ENCODE peak calls at places on chromosomes 12 and 14, in eight cellular contexts. I is astrocyte of the spinal cord, R is progenitor cell of endocrine pancreas, Y is heart right ventricle, V is cardiac muscle cell, J is A549, L is BE2C, T is transverse colon. H is an unnamed sample.

GRCh38 chr12:101573743-101574142 is 21.0 kb upstream of the MYBPC1 start:
- DNase-seq in L (no peak), J (no peak), Y (no peak), I (no peak), V (no peak), R (no peak), T (no peak), H (no peak)

GRCh38 chr12:46770501-46771183 is 55.2 kb downstream of the SLC38A4 start:
- DNase-seq in R (no peak), J (no peak), V (peak), Y (no peak), I (peak), L (no peak), T (no peak), H (peak)

GRCh38 chr14:32364941-32365340 is 35.8 kb downstream of the AKAP6 start:
- DNase-seq in T (no peak), Y (no peak), R (no peak), V (no peak), J (no peak), I (no peak), L (no peak), H (peak)

GRCh38 chr14:75711796-75712211 is 50.8 kb downstream of the TTLL5 start:
- DNase-seq in V (peak), J (peak), R (peak), I (peak), Y (peak), L (no peak), T (peak), H (peak)

GRCh38 chr14:61690039-61690438 is 5.3 kb upstream of the HIF1A start:
- DNase-seq in V (no peak), J (no peak), L (no peak), T (no peak), I (no peak), Y (no peak), R (no peak), H (no peak)

GRCh38 chr12:55666508-55666907 is 29.8 kb downstream of the OR10P1 start:
- DNase-seq in L (no peak), T (no peak), J (no peak), Y (no peak), V (no peak), I (no peak), R (no peak), H (no peak)

GRCh38 chr12:104360988-104361707 is 57.6 kb downstream of the EID3 start:
- DNase-seq in T (no peak), J (peak), I (no peak), R (no peak), V (no peak), Y (no peak), L (no peak), H (no peak)

GRCh38 chr12:65532744-65533143 is 254.3 kb downstream of the MSRB3 start:
- DNase-seq in T (no peak), Y (no peak), V (no peak), L (no peak), I (peak), J (no peak), R (no peak), H (peak)

GRCh38 chr12:30774599-30774998 is 19.8 kb upstream of the CAPRIN2 start:
- DNase-seq in V (no peak), J (no peak), L (no peak), Y (no peak), R (no peak), T (no peak), I (no peak), H (no peak)

GRCh38 chr14:104182857-104183425 is 44.6 kb downstream of the KIF26A start:
- DNase-seq in T (no peak), R (no peak), L (no peak), Y (no peak), I (no peak), J (no peak), V (no peak), H (no peak)

GRCh38 chr14:63644741-63645140 is 3.1 kb upstream of the WDR89 start:
- DNase-seq in L (no peak), I (no peak), Y (no peak), J (no peak), R (no peak), V (no peak), T (no peak), H (no peak)

GRCh38 chr12:28145211-28145610 is 45.0 kb upstream of the CCDC91 start:
- DNase-seq in L (no peak), V (no peak), T (no peak), J (no peak), R (no peak), I (no peak), Y (no peak), H (no peak)

GRCh38 chr14:67359319-67359774 is 257 bp downstream of the ATP6V1D start:
- DNase-seq in J (no peak), Y (peak), T (peak), L (no peak), V (peak), R (peak), I (no peak), H (peak)

GRCh38 chr14:35578639-35579038 is 44.7 kb downstream of the INSM2 start:
- DNase-seq in I (no peak), R (no peak), J (no peak), T (no peak), Y (no peak), V (no peak), L (no peak), H (no peak)

GRCh38 chr14:24052656-24053547 is 1.1 kb downstream of the CARMIL3 start:
- DNase-seq in R (no peak), Y (no peak), V (no peak), T (no peak), L (no peak), I (no peak), J (no peak), H (no peak)

GRCh38 chr14:104112113-104112505 is 26.3 kb upstream of the KIF26A start:
- DNase-seq in J (no peak), L (no peak), Y (peak), V (no peak), T (no peak), I (no peak), R (no peak), H (no peak)

GRCh38 chr12:3988519-3989217 is 115.5 kb upstream of the PARP11 start:
- DNase-seq in V (no peak), J (no peak), I (no peak), T (no peak), R (no peak), Y (no peak), L (no peak), H (no peak)

GRCh38 chr14:54702492-54702891 is 135.6 kb downstream of the SAMD4A start:
- DNase-seq in V (no peak), Y (no peak), I (no peak), L (no peak), T (no peak), J (no peak), R (no peak), H (no peak)
- TF ChIP-seq CTCF in V (no peak), Y (no peak), I (no peak), L (no peak), T (no peak), J (no peak), R (no peak), H (no peak)

DNA sequence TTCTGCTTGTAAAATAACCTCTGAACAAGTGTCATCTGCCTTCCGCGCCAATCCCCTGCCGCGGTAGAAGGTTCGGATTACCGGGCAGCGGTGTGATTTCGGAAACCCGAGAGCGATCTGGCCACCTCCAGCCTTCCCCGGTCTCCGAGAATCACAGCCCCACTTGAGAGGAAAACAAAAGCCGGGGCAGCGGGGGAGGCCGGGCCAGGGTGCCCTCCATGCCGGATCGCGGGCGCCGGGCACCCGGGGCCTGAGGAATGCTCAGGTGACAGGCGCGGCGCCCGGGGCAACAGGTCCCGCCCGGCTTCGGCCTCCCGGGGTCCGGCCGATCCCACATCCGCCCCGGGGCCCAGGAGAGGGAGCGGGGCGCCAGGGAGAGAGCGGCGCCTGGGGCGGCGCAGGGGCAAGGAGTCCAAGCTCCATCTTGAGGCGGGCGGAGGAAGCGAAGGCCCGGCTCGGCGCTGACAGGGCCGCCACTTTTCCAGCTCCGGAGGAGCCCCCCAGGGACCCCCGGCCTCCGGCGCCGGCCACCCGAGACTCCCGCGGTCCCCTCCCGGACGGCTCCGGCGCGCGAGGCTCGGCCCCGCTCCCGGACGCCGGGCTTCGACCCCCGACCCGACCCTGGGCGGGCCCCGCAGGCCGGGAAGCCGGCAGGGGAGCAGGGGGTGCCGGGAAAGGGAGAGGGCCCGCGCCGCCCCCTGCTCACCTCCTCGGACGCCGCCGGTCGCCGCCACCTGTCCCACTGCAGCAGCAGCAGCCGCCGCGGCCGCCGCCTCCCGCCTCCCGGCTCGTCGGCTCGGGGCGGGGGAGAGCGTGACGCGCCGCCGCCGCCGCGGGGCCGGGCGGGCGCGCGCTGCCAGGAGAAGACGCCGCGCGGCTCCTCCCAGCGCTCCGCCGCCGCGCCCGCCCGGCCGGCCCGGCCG is at the start of gene CLIP1:
- DNase-seq in R (peak), T (peak), L (peak), V (peak), Y (peak), I (peak), J (peak), H (peak)
- TF ChIP-seq CTCF in R (peak), T (peak), L (peak), V (peak), Y (peak), I (peak), J (peak), H (peak)

GRCh38 chr14:65410640-65411039 is 1.9 kb upstream of the FUT8 start:
- DNase-seq in I (no peak), R (no peak), L (no peak), T (no peak), J (no peak), V (no peak), Y (no peak), H (no peak)
- TF ChIP-seq CTCF in I (no peak), R (no peak), L (no peak), T (no peak), J (no peak), V (no peak), Y (no peak), H (no peak)

DNA sequence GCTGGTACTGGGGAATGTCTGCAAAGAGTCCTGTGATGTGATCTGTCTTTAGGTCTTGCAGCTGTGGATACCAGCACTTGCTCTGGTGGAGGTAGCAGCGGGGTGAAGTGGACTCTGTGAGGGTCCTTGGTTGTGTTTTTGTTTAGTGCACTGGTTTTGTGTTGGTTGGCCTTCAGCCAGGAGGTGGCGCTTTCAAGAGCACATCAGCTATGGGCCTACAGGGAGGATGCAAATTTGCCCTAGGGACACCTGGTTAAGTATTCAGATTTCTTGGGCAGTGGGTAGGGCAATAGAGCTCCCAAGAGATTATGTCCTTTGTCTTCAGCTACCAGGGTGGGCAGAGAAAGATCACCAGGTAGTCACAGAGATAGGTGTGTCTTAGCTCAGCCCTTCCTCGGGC is 63.8 kb downstream of the PTGER2 start:
- DNase-seq in R (no peak), L (peak), Y (no peak), V (no peak), T (no peak), I (no peak), J (no peak), H (no peak)
- TF ChIP-seq CTCF in R (no peak), L (peak), Y (no peak), V (no peak), T (no peak), I (no peak), J (no peak), H (no peak)

GRCh38 chr12:106841471-106842302 is 67.2 kb downstream of the RIC8B start:
- DNase-seq in L (peak), I (peak), R (no peak), T (peak), V (peak), J (peak), Y (no peak), H (peak)
- TF ChIP-seq CTCF in L (peak), I (peak), R (peak), T (peak), V (peak), J (peak), Y (peak), H (peak)

DNA sequence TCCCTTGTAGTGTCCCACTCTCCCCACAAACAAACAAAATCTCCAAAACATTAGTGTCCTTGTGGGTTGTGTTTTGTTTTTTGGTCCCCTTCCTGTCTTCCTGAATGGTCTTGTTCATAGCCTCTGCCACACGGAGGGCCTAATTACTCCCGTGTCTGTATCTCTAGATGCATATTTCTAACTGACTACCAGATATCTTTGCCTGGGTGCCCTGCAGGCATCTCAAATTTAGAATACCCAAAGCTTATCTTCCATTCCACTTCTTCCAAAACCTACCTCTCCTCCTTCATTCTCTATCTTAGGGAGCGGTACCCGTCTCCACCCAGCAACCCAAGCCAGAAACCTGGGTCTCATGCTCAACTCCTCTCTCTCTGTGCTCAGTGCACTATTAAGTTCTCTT is 10.9 kb upstream of the METAP2 start:
- DNase-seq in V (no peak), R (no peak), T (no peak), L (no peak), Y (no peak), J (no peak), I (no peak), H (no peak)
- TF ChIP-seq CTCF in V (no peak), R (no peak), T (no peak), L (no peak), Y (no peak), J (no peak), I (no peak), H (no peak)